ENCODE peak calls at places on chromosomes 11 and 22, in ten cellular contexts. F is Caco-2, B is WTC11, S is A549, K is AG10803, V is RWPE1, T is nephron progenitor cell, G is breast epithelium, R is IMR-90, Y is OCI-LY7. A is an unnamed sample.

GRCh38 chr22:46463435-46464227 is 73.8 kb downstream of the CELSR1 start:
- DNase-seq in F (no peak), B (no peak), S (no peak), K (no peak), V (no peak), T (no peak), G (no peak), R (no peak), Y (peak), A (no peak)

GRCh38 chr11:23211221-23211620 is 350.9 kb upstream of the CCDC179 start:
- DNase-seq in F (no peak), B (no peak), S (no peak), K (peak), V (peak), T (no peak), G (no peak), R (no peak), Y (no peak), A (no peak)

GRCh38 chr11:8814923-8815240 is 96.1 kb upstream of the AKIP1 start:
- DNase-seq in F (no peak), B (no peak), S (no peak), K (peak), V (no peak), T (no peak), G (no peak), R (no peak), Y (no peak), A (no peak)

GRCh38 chr11:41051919-41052630 is 407.4 kb downstream of the LRRC4C start:
- DNase-seq in F (no peak), B (no peak), S (no peak), K (no peak), V (peak), T (no peak), G (no peak), R (no peak), Y (no peak), A (no peak)

GRCh38 chr22:45878051-45878764 is 98.8 kb downstream of the WNT7B start:
- DNase-seq in F (no peak), B (no peak), S (no peak), K (no peak), V (no peak), T (peak), G (no peak), R (no peak), Y (no peak), A (peak)

GRCh38 chr11:76424379-76424778 is 20.4 kb upstream of the EMSY start:
- DNase-seq in F (no peak), B (no peak), S (no peak), K (no peak), V (no peak), T (no peak), G (no peak), R (no peak), Y (no peak), A (no peak)

GRCh38 chr11:85752890-85753581 is 57.9 kb downstream of the SYTL2 start:
- DNase-seq in F (no peak), B (no peak), S (no peak), K (no peak), V (no peak), T (no peak), G (peak), R (no peak), Y (no peak), A (no peak)

GRCh38 chr11:115715371-115715770 is 211.2 kb upstream of the CADM1 start:
- DNase-seq in F (peak), B (no peak), S (no peak), K (no peak), V (no peak), T (no peak), G (no peak), R (no peak), Y (no peak), A (no peak)

GRCh38 chr11:116502641-116503061 is 270.1 kb downstream of the BUD13 start:
- DNase-seq in F (no peak), B (no peak), S (no peak), K (no peak), V (no peak), T (no peak), G (no peak), R (no peak), Y (no peak), A (no peak)

GRCh38 chr11:37525336-37525735 is 927.3 kb upstream of the RAG2 start:
- DNase-seq in F (no peak), B (no peak), S (no peak), K (no peak), V (no peak), T (no peak), G (no peak), R (peak), Y (no peak), A (no peak)

GRCh38 chr11:129608711-129609110 is 206.9 kb upstream of the TMEM45B start:
- DNase-seq in F (no peak), B (no peak), S (no peak), K (no peak), V (peak), T (no peak), G (no peak), R (no peak), Y (no peak), A (no peak)

GRCh38 chr22:19717181-19717580 is 2.9 kb downstream of the SEPTIN5 start:
- DNase-seq in F (no peak), B (no peak), S (no peak), K (no peak), V (no peak), T (peak), G (no peak), R (no peak), Y (no peak), A (no peak)

GRCh38 chr11:113073290-113073953 is 112.2 kb downstream of the NCAM1 start:
- DNase-seq in F (no peak), B (no peak), S (no peak), K (peak), V (no peak), T (no peak), G (no peak), R (no peak), Y (no peak), A (no peak)

GRCh38 chr11:36091256-36091811 is 147.5 kb downstream of the LDLRAD3 start:
- DNase-seq in F (no peak), B (no peak), S (no peak), K (no peak), V (no peak), T (no peak), G (no peak), R (peak), Y (no peak), A (no peak)

GRCh38 chr11:77096591-77097019 is 6.0 kb upstream of the OMP start:
- DNase-seq in F (no peak), B (no peak), S (no peak), K (no peak), V (no peak), T (no peak), G (no peak), R (no peak), Y (no peak), A (peak)

GRCh38 chr11:19368726-19369364 is 128.1 kb upstream of the E2F8 start:
- DNase-seq in F (no peak), B (no peak), S (no peak), K (peak), V (no peak), T (no peak), G (no peak), R (no peak), Y (peak), A (no peak)

GRCh38 chr22:44366372-44367310 is 53.9 kb upstream of the SHISAL1 start:
- DNase-seq in F (no peak), B (no peak), S (no peak), K (no peak), V (no peak), T (no peak), G (no peak), R (peak), Y (no peak), A (peak)

GRCh38 chr11:34631737-34632104 is 10.8 kb downstream of the EHF start:
- DNase-seq in F (no peak), B (no peak), S (no peak), K (no peak), V (no peak), T (no peak), G (no peak), R (no peak), Y (no peak), A (no peak)

GRCh38 chr22:23763579-23764331 is 965 bp downstream of the C22orf15 start:
- DNase-seq in F (no peak), B (peak), S (no peak), K (no peak), V (no peak), T (peak), G (no peak), R (no peak), Y (peak), A (no peak)

GRCh38 chr11:29957406-29957805 is 59.4 kb downstream of the KCNA4 start:
- DNase-seq in F (no peak), B (no peak), S (no peak), K (no peak), V (no peak), T (no peak), G (no peak), R (no peak), Y (no peak), A (no peak)

GRCh38 chr11:114077482-114078305 is 18.2 kb downstream of the ZBTB16 start:
- DNase-seq in F (peak), B (no peak), S (no peak), K (no peak), V (no peak), T (no peak), G (no peak), R (no peak), Y (peak), A (no peak)

GRCh38 chr11:7514099-7514725 is 413 bp downstream of the PPFIBP2 start:
- DNase-seq in F (peak), B (peak), S (peak), K (no peak), V (no peak), T (no peak), G (no peak), R (no peak), Y (peak), A (no peak)

GRCh38 chr11:128575956-128576340 is 11.4 kb downstream of the ETS1 start:
- DNase-seq in F (no peak), B (no peak), S (no peak), K (peak), V (no peak), T (no peak), G (no peak), R (peak), Y (no peak), A (no peak)

GRCh38 chr22:29716814-29717213 is 3.0 kb upstream of the CABP7 start:
- DNase-seq in F (peak), B (peak), S (no peak), K (peak), V (no peak), T (peak), G (peak), R (peak), Y (peak), A (no peak)

GRCh38 chr22:26461188-26461810 is 22.3 kb downstream of the HPS4 start:
- DNase-seq in F (peak), B (peak), S (peak), K (peak), V (peak), T (peak), G (no peak), R (peak), Y (peak), A (no peak)

GRCh38 chr11:122202161-122202950 is 86.3 kb upstream of the BLID start:
- DNase-seq in F (peak), B (peak), S (no peak), K (peak), V (no peak), T (peak), G (no peak), R (peak), Y (no peak), A (no peak)

GRCh38 chr11:124674168-124674517 is 439 bp downstream of the SPA17 start:
- DNase-seq in F (no peak), B (no peak), S (peak), K (no peak), V (no peak), T (no peak), G (no peak), R (no peak), Y (no peak), A (no peak)

GRCh38 chr22:29443452-29443851 is 5.1 kb downstream of the RFPL1 start:
- DNase-seq in F (no peak), B (no peak), S (no peak), K (no peak), V (no peak), T (no peak), G (no peak), R (no peak), Y (no peak), A (no peak)

GRCh38 chr11:46277623-46278386 is at the start of gene CREB3L1:
- DNase-seq in F (peak), B (peak), S (no peak), K (peak), V (no peak), T (peak), G (no peak), R (no peak), Y (no peak), A (no peak)

GRCh38 chr22:23984430-23984829 is 4.5 kb downstream of the GSTT2 start:
- DNase-seq in F (peak), B (peak), S (no peak), K (no peak), V (peak), T (no peak), G (no peak), R (peak), Y (peak), A (no peak)

GRCh38 chr22:24118689-24119384 is 62.5 kb upstream of the SUSD2 start:
- DNase-seq in F (no peak), B (no peak), S (no peak), K (no peak), V (no peak), T (no peak), G (no peak), R (no peak), Y (no peak), A (no peak)

GRCh38 chr22:47392729-47393128 is 630.3 kb downstream of the TBC1D22A start:
- DNase-seq in F (no peak), B (no peak), S (no peak), K (no peak), V (no peak), T (no peak), G (no peak), R (no peak), Y (no peak), A (peak)

GRCh38 chr11:95147364-95147905 is 57.8 kb downstream of the ENDOD1 start:
- DNase-seq in F (no peak), B (no peak), S (peak), K (peak), V (peak), T (no peak), G (no peak), R (peak), Y (no peak), A (no peak)

GRCh38 chr11:72793452-72794367 is at the start of gene STARD10:
- DNase-seq in F (peak), B (peak), S (peak), K (peak), V (peak), T (peak), G (peak), R (peak), Y (peak), A (peak)

GRCh38 chr22:40684728-40685127 is 5.4 kb downstream of the MCHR1 start:
- DNase-seq in F (no peak), B (peak), S (no peak), K (no peak), V (no peak), T (no peak), G (no peak), R (no peak), Y (no peak), A (no peak)

DNA sequence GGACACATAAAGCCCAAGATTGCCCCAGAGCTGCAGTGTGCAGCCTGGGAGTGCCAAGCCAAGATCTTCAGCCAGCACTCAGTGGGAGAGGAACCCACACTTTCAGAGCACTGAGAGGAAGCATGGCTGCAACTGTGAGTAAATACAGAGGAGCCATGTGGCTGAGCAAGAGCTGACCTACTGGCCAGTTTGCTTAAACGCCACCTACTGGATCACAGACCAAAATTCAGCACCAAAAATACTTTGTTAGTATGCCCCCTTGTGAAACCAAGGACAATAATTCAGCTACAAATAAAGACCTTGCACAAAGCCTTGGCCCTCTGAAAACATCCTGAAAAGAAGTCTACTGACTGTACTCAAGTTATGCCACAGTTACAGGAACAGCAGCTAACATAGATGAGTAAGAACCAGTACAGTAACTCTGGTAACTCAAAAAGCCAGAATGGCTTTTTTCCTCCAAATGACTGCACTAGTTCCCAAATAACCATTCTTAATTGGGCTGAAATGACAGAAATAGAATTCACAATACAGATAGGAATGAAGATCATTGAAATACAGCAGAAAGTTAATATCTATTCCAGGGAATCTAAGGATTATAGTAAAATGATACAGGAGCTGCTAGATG is 10.1 kb upstream of the OR4A15 start:
- DNase-seq in F (peak), B (no peak), S (no peak), K (no peak), V (no peak), T (no peak), G (no peak), R (no peak), Y (peak), A (no peak)
- TF ChIP-seq CTCF in F (peak), B (no peak), S (no peak), K (no peak), V (no peak), T (no peak), G (no peak), R (no peak), Y (peak), A (no peak)

GRCh38 chr11:119985551-119985950 is 152.4 kb downstream of the TRIM29 start:
- DNase-seq in F (no peak), B (no peak), S (no peak), K (no peak), V (no peak), T (no peak), G (no peak), R (no peak), Y (no peak), A (no peak)

GRCh38 chr11:119983816-119984215 is 154.1 kb downstream of the TRIM29 start:
- DNase-seq in F (no peak), B (no peak), S (no peak), K (no peak), V (no peak), T (no peak), G (no peak), R (no peak), Y (no peak), A (no peak)

GRCh38 chr11:119980431-119980830 is 157.5 kb downstream of the TRIM29 start:
- DNase-seq in F (no peak), B (no peak), S (no peak), K (no peak), V (no peak), T (no peak), G (no peak), R (no peak), Y (no peak), A (no peak)

GRCh38 chr11:119982517-119983239 is 155.2 kb downstream of the TRIM29 start:
- DNase-seq in F (no peak), B (no peak), S (no peak), K (no peak), V (no peak), T (no peak), G (no peak), R (no peak), Y (no peak), A (no peak)

DNA sequence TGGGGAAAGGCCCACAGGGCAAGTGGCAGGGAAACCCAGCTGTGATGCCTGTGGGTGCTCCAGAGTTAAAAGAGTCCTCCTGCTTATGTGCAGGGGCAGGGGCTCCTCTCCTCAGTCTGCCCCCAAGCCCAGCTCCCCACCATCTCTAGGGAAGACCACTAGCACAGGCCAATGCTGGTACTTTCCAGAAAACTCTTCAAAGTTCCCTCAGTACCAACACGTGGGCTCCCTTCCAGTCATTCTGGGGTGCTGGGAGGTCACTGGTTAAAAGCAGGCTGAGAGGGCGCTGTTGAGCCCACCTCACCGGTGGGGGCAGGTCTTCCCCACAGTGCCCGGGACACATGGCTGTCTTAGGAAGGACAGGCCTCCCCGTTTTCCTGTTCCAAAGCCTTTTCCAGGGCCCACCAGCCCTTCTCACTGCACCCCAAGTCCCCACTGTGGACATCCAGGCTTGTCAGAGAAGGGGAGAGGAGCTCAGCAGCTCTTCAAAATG is 154.6 kb downstream of the TRIM29 start:
- DNase-seq in F (no peak), B (peak), S (no peak), K (no peak), V (no peak), T (no peak), G (no peak), R (no peak), Y (no peak), A (no peak)
- TF ChIP-seq CTCF in F (no peak), B (peak), S (no peak), K (no peak), V (no peak), T (no peak), G (no peak), R (no peak), Y (peak), A (no peak)

DNA sequence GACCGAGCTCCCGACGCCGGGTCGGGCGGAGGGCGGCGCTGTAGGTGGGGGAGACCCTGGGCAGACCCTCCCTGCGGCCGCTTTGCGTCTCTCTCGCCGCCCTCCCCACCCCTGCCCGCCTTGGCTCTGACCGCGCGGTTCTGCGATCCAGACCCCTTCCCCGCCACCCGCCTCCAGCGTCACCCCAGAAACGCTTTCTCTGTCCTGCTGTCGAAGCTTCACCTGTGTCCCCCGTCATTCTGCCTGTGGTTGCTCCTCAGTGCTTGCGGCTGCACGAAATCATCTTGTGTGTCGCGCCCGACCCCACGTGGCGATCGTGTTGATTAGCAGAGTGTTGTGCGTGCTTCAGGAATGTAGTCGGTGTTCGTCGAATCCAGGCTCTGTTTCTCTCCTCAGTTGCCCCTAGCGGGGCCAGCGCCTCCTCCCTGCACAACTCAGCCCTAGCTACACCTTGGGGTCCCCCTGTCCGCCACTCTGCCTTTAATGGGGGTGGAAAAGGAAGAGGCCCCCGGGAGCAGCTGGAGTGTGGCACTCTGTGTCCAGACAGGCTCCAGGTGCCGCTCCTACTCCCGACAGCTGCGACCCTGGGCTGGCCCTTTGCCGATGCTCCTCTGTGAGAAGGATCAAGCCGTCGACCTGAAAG is 851 bp downstream of the PTDSS2 start:
- DNase-seq in F (peak), B (peak), S (peak), K (peak), V (peak), T (peak), G (peak), R (peak), Y (peak), A (no peak)
- TF ChIP-seq CTCF in F (peak), B (no peak), S (peak), K (peak), V (peak), T (peak), G (peak), R (peak), Y (peak), A (peak)

DNA sequence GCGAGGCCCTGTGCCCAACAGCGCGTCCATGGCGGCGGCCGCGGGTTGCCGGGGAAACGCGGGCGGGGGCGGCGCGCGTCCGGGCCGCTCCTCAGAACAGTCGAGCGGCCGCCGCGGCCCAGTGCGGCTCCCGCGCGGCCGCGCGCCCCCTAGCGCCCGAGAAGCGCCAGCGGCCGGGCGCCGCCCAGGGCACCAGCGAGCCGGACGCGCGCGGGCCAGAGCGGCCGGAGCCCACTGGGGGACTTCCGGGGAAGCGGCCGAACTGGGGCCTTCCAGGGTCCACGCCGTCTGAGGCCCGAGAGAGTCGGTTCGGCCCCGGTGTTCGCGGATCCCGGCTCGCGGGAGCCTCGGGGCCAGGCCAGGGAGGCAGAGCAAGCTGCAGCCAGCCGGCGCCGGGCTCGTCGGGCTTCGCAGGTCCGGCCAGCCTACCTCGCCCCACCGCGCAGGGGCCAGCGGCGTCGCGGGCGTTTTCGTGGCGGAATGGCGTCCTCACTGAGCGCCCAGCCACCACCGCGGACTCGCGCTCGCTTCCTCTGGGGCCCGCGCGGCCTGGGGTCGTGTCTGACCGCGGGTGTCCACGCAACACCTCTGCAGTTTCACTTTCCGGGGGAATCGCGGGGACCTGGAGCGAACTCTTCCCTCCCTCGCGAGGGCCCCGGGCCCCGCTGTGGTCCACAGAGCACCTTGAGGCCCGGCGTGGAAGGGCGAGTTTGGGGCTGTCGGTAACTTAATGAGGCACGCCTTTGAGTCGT is at the start of gene DENND6B:
- DNase-seq in F (peak), B (peak), S (peak), K (peak), V (no peak), T (peak), G (peak), R (peak), Y (peak), A (no peak)
- TF ChIP-seq CTCF in F (peak), B (peak), S (peak), K (no peak), V (peak), T (no peak), G (peak), R (peak), Y (peak), A (peak)

A was measured in chondrocyte.